ENCODE peak calls at places on chromosomes 13 and 19, in eight cellular contexts. A is DMS153; L is right atrium auricular region; C is amygdala; S is stimulated activated CD4-positive, alpha-beta T cell treated with anti-CD3 and anti-CD28 coated beads, Interleukin-2, amount 100 ng/mL, for 48 hours; V is stimulated activated CD8-positive, alpha-beta memory T cell treated with anti-CD3 and anti-CD28 coated beads, Interleukin-4, amount 100 ng/mL, for 1 hour; Y is activated CD8-positive, alpha-beta memory T cell treated with anti-CD3 and anti-CD28 coated beads for 1 hour; E is caudate nucleus. P is an unnamed sample.

GRCh38 chr19:51324082-51324481 is 12.6 kb downstream of the IGLON5 start:
- DNase-seq in A (no peak), L (no peak), C (no peak), S (no peak), V (no peak), Y (no peak), E (no peak), P (no peak)

GRCh38 chr19:5352229-5352763 is 11.7 kb upstream of the PTPRS start:
- DNase-seq in A (no peak), L (no peak), C (no peak), S (no peak), V (no peak), Y (no peak), E (no peak), P (no peak)

GRCh38 chr19:48780684-48781391 is 25.5 kb downstream of the FGF21 start:
- DNase-seq in A (no peak), L (peak), C (no peak), S (no peak), V (no peak), Y (no peak), E (no peak), P (no peak)

GRCh38 chr19:18392417-18392816 is 5.0 kb downstream of the LRRC25 start:
- DNase-seq in A (no peak), L (peak), C (no peak), S (no peak), V (no peak), Y (no peak), E (no peak), P (no peak)

GRCh38 chr13:58946274-58946673 is 1217.5 kb downstream of the DIAPH3 start:
- DNase-seq in A (no peak), L (no peak), C (no peak), S (no peak), V (no peak), Y (no peak), E (no peak), P (no peak)

GRCh38 chr13:41547253-41548000 is 90.1 kb downstream of the RGCC start:
- DNase-seq in A (no peak), L (peak), C (peak), S (no peak), V (no peak), Y (no peak), E (peak), P (no peak)

GRCh38 chr19:29528946-29529645 is 3.3 kb downstream of the VSTM2B start:
- DNase-seq in A (no peak), L (no peak), C (no peak), S (no peak), V (no peak), Y (no peak), E (no peak), P (no peak)

GRCh38 chr19:1122972-1123363 is 19.2 kb downstream of the GPX4 start:
- DNase-seq in A (no peak), L (no peak), C (no peak), S (peak), V (no peak), Y (no peak), E (no peak), P (no peak)

GRCh38 chr19:16206637-16207036 is 8.9 kb downstream of the AP1M1 start:
- DNase-seq in A (no peak), L (no peak), C (no peak), S (no peak), V (no peak), Y (no peak), E (no peak), P (no peak)

GRCh38 chr19:45577111-45577905 is 7.3 kb downstream of the OPA3 start:
- DNase-seq in A (no peak), L (no peak), C (no peak), S (no peak), V (no peak), Y (no peak), E (no peak), P (no peak)

GRCh38 chr19:42124386-42124901 is 7.8 kb downstream of the POU2F2 start:
- DNase-seq in A (no peak), L (no peak), C (no peak), S (no peak), V (no peak), Y (no peak), E (no peak), P (no peak)

GRCh38 chr19:49233163-49233562 is 75.6 kb downstream of the TRPM4 start:
- DNase-seq in A (no peak), L (no peak), C (no peak), S (no peak), V (no peak), Y (no peak), E (no peak), P (no peak)

GRCh38 chr19:16435238-16435911 is 36.4 kb downstream of the EPS15L1 start:
- DNase-seq in A (no peak), L (peak), C (peak), S (no peak), V (no peak), Y (no peak), E (peak), P (no peak)

GRCh38 chr13:83825676-83826075 is 56.6 kb downstream of the SLITRK1 start:
- DNase-seq in A (no peak), L (no peak), C (peak), S (no peak), V (no peak), Y (no peak), E (peak), P (no peak)

GRCh38 chr19:4362038-4362828 is 18.9 kb downstream of the MPND start:
- DNase-seq in A (no peak), L (no peak), C (no peak), S (no peak), V (no peak), Y (no peak), E (no peak), P (no peak)

GRCh38 chr19:46954502-46955004 is 65.1 kb upstream of the NPAS1 start:
- DNase-seq in A (no peak), L (no peak), C (no peak), S (no peak), V (no peak), Y (no peak), E (no peak), P (no peak)

GRCh38 chr19:33497151-33497777 is 24.3 kb downstream of the PEPD start:
- DNase-seq in A (no peak), L (no peak), C (no peak), S (no peak), V (no peak), Y (no peak), E (no peak), P (no peak)

GRCh38 chr19:53908106-53908932 is 759 bp upstream of the CACNG7 start:
- DNase-seq in A (no peak), L (no peak), C (peak), S (peak), V (no peak), Y (no peak), E (peak), P (no peak)

GRCh38 chr13:102020611-102021216 is 381.1 kb downstream of the FGF14 start:
- DNase-seq in A (no peak), L (no peak), C (no peak), S (no peak), V (no peak), Y (no peak), E (no peak), P (no peak)

GRCh38 chr13:83153833-83154232 is 728.4 kb downstream of the SLITRK1 start:
- DNase-seq in A (peak), L (no peak), C (no peak), S (no peak), V (no peak), Y (no peak), E (no peak), P (no peak)

GRCh38 chr19:17751103-17751911 is at the start of gene FCHO1:
- DNase-seq in A (no peak), L (no peak), C (peak), S (peak), V (peak), Y (peak), E (no peak), P (no peak)

GRCh38 chr19:55216461-55217198 is 7.3 kb upstream of the PTPRH start:
- DNase-seq in A (peak), L (peak), C (peak), S (peak), V (peak), Y (no peak), E (peak), P (peak)

GRCh38 chr19:49403404-49404187 is 15.5 kb downstream of the KASH5 start:
- DNase-seq in A (peak), L (no peak), C (no peak), S (no peak), V (no peak), Y (no peak), E (no peak), P (peak)

GRCh38 chr19:47239610-47240296 is 8.8 kb upstream of the BBC3 start:
- DNase-seq in A (no peak), L (no peak), C (peak), S (no peak), V (no peak), Y (no peak), E (peak), P (peak)